ENCODE peak calls at places on chromosomes 12 and 14, in ten cellular contexts. S is tibial nerve; C is Panc1; Z is heart right ventricle; K is BJ; A is CD8-positive, alpha-beta memory T cell; M is pancreas; B is stomach; X is AG04450; Y is mammary epithelial cell. J is an unnamed sample.

GRCh38 chr14:24441904-24442239 is 704 bp downstream of the SDR39U1 start:
- DNase-seq in S (no peak), C (no peak), Z (no peak), K (no peak), A (no peak), M (no peak), B (no peak), X (no peak), Y (no peak), J (no peak)

GRCh38 chr14:64409509-64409908 is 21.4 kb downstream of the MTHFD1 start:
- DNase-seq in S (no peak), C (no peak), Z (no peak), K (no peak), A (no peak), M (no peak), B (no peak), X (no peak), Y (no peak), J (no peak)

GRCh38 chr12:106814649-106815048 is 40.2 kb downstream of the RIC8B start:
- DNase-seq in S (no peak), C (no peak), Z (no peak), K (no peak), A (no peak), M (no peak), B (no peak), X (no peak), Y (no peak), J (no peak)

GRCh38 chr14:104940526-104941150 is 16.0 kb downstream of the PLD4 start:
- DNase-seq in S (no peak), C (no peak), Z (no peak), K (no peak), A (no peak), M (no peak), B (no peak), X (no peak), Y (no peak), J (no peak)

GRCh38 chr12:14185441-14186192 is 179.9 kb upstream of the ATF7IP start:
- DNase-seq in S (peak; percentile 12), C (peak; percentile 10), Z (peak; percentile 7), K (no peak), A (peak; percentile 6), M (peak; percentile 16), B (peak; percentile 32), X (peak; percentile 2), Y (peak; percentile 37), J (peak; percentile 62)

GRCh38 chr12:102824218-102824835 is 92.7 kb downstream of the PAH start:
- DNase-seq in S (no peak), C (no peak), Z (peak; percentile 14), K (no peak), A (no peak), M (no peak), B (no peak), X (no peak), Y (peak; percentile 20), J (no peak)

GRCh38 chr12:106174876-106175275 is 36.1 kb upstream of the NUAK1 start:
- DNase-seq in S (no peak), C (no peak), Z (no peak), K (no peak), A (no peak), M (no peak), B (no peak), X (no peak), Y (no peak), J (no peak)

GRCh38 chr12:45731376-45731775 is 1.9 kb downstream of the ARID2 start:
- DNase-seq in S (no peak), C (no peak), Z (no peak), K (no peak), A (no peak), M (no peak), B (no peak), X (no peak), Y (no peak), J (no peak)

GRCh38 chr12:48183876-48184548 is 568 bp downstream of the CCDC184 start:
- DNase-seq in S (no peak), C (no peak), Z (no peak), K (no peak), A (no peak), M (no peak), B (no peak), X (no peak), Y (no peak), J (no peak)

GRCh38 chr12:43812926-43813325 is 6.8 kb upstream of the TWF1 start:
- DNase-seq in S (no peak), C (no peak), Z (no peak), K (no peak), A (no peak), M (no peak), B (no peak), X (no peak), Y (peak; percentile 80), J (no peak)

GRCh38 chr12:83826112-83826511 is 1086.5 kb downstream of the SLC6A15 start:
- DNase-seq in S (peak; percentile 24), C (peak; percentile 15), Z (no peak), K (no peak), A (no peak), M (no peak), B (peak; percentile 35), X (no peak), Y (peak; percentile 39), J (no peak)

GRCh38 chr12:28390716-28391452 is 200.6 kb downstream of the CCDC91 start:
- DNase-seq in S (peak; percentile 7), C (no peak), Z (peak; percentile 7), K (no peak), A (no peak), M (no peak), B (no peak), X (no peak), Y (no peak), J (no peak)

GRCh38 chr14:30681752-30682355 is 59.7 kb downstream of the SCFD1 start:
- DNase-seq in S (no peak), C (no peak), Z (no peak), K (no peak), A (no peak), M (no peak), B (no peak), X (no peak), Y (no peak), J (no peak)

GRCh38 chr12:122830517-122831214 is 4.6 kb upstream of the HIP1R start:
- DNase-seq in S (no peak), C (no peak), Z (no peak), K (peak; percentile 55), A (no peak), M (no peak), B (no peak), X (no peak), Y (peak; percentile 96), J (no peak)

DNA sequence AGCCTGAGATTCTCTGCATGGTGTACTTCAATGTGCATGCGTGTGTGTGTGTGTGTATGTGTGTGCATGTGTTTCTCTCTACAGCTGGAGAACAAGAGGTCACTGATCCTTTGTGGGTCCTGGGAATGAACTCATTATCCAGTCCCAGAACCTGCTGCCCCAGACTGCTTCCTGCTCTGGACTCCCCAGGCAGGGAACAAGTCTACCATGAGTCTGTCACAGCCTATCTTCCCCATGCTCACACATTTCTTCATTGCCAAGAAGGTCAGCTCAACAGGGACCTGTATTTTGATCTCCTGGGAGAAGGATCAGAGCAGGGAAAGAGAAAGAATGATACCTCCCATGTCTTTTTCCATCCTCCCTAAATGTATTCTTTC is 2.9 kb upstream of the AGAP2 start:
- DNase-seq in S (no peak), C (no peak), Z (peak; percentile 60), K (no peak), A (no peak), M (no peak), B (no peak), X (no peak), Y (no peak), J (no peak)
- H3K27me3 ChIP-seq in S (peaks cover 2% of the 10 kb centered on the region), C (no peaks in the 10 kb centered on the region), Z (peaks cover 38% of the 10 kb centered on the region), K (peaks cover 43% of the 10 kb centered on the region), A (no peaks in the 10 kb centered on the region), M (peaks cover 8% of the 10 kb centered on the region), B (peaks cover 71% of the 10 kb centered on the region), X (peaks cover 56% of the 10 kb centered on the region), Y (peaks cover 22% of the 10 kb centered on the region), J (no peaks in the 10 kb centered on the region)

GRCh38 chr12:112824166-112824565 is 32.6 kb downstream of the RPH3A start:
- DNase-seq in S (no peak), C (no peak), Z (no peak), K (no peak), A (no peak), M (no peak), B (no peak), X (no peak), Y (no peak), J (no peak)
- H3K27me3 ChIP-seq in S (no peaks in the 10 kb centered on the region), C (no peaks in the 10 kb centered on the region), Z (peaks cover 60% of the 10 kb centered on the region), K (no peaks in the 10 kb centered on the region), A (no peaks in the 10 kb centered on the region), M (no peaks in the 10 kb centered on the region), B (peaks cover 59% of the 10 kb centered on the region), X (no peaks in the 10 kb centered on the region), Y (no peaks in the 10 kb centered on the region), J (no peaks in the 10 kb centered on the region)

DNA sequence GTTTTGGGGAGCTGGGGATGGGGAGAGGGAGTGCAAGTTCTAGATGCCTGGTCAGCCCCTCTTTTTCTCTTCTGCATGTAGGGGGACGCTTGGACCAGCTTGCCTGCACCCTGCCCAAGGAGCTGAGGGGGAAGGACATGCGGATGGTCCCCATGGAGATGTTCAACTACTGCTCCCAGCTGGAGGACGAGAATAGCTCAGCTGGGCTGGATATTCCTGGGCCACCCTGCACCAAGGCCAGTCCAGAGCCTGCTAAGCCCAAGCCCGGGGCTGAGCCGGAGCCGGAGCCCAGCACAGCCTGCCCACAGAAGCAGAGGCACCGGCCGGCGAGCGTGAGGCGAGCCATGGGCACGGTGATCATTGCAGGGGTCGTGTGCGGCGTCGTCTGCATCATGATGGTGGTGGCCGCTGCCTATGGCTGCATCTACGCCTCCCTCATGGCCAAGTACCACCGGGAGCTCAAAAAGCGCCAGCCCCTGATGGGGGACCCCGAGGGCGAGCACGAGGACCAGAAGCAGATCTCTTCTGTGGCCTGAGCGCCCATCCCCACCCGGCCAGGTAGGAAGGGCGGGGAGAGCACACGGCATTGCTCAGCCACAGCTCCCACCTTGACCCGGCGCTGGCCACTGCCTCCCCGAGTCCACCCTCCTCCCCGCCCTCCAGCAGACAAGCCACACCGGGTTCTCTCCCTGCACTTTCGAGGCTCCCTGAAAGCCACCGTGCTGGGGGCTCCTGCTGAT is 14.0 kb downstream of the LRTM2 start:
- DNase-seq in S (no peak), C (no peak), Z (no peak), K (no peak), A (no peak), M (no peak), B (no peak), X (no peak), Y (no peak), J (no peak)
- H3K27me3 ChIP-seq in S (no peaks in the 10 kb centered on the region), C (no peaks in the 10 kb centered on the region), Z (peaks cover 32% of the 10 kb centered on the region), K (peaks cover 8% of the 10 kb centered on the region), A (peaks cover 4% of the 10 kb centered on the region), M (no peaks in the 10 kb centered on the region), B (peaks cover 61% of the 10 kb centered on the region), X (peaks cover 34% of the 10 kb centered on the region), Y (peaks cover 2% of the 10 kb centered on the region), J (no peaks in the 10 kb centered on the region)

DNA sequence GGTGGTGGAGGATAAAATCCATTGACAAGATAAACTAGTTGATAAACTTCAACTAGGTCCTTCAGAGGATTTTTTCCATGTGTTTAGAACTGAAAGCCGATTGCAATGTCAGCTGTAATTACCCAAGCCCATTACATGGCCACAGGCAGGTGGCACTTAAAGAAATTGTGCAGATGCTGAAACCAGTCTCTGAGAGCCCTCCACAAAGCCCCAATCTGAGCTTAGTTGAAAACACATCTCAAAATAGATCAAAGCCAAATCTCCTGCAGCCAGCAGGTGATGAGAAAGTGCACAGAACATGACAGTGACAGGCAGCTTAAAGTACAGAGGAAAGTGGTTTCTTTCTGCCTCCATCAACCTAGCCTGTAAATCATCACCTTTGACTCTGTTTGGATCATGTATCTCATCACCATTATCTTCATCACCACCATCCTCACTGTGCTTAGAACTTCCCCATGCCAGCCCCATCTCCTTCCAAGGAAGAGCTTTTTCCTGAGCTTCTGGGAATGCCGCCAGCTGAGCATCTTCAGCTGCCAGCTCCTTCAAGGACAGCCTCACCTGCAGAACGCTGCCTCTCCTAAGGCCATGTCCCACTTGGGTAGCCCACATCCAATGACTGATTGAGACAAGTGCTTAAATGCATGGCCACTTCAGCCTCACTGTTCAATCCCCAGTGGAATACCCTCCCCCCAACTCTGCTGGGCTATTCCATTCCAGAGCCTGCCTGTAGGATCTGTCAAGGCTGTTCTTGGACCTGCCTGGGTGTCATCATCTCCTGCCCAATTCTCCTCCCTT is 219.5 kb upstream of the TMEM132C start:
- DNase-seq in S (no peak), C (no peak), Z (no peak), K (no peak), A (no peak), M (no peak), B (no peak), X (no peak), Y (no peak), J (no peak)
- H3K27me3 ChIP-seq in S (no peaks in the 10 kb centered on the region), C (no peaks in the 10 kb centered on the region), Z (peaks cover 6% of the 10 kb centered on the region), K (no peaks in the 10 kb centered on the region), A (no peaks in the 10 kb centered on the region), M (no peaks in the 10 kb centered on the region), B (no peaks in the 10 kb centered on the region), X (no peaks in the 10 kb centered on the region), Y (no peaks in the 10 kb centered on the region), J (no peaks in the 10 kb centered on the region)